ENCODE peak calls at places on chromosomes 6 and 20, in four cellular contexts. One of them, this sample, is unnamed.

GRCh38 chr20:58712116-58712822 is 19.7 kb downstream of the NPEPL1 start:
- DNase-seq in T-helper 2 cell: no peak
- DNase-seq in NCI-H1417 treated with DMSO at 0.1 percent for 48 hours: no peak
- DNase-seq in non-pigmented ciliary epithelial cell: no peak
- DNase-seq in this sample: no peak

GRCh38 chr20:33291830-33292355 is 8.9 kb downstream of the BPIFB1 start:
- DNase-seq in T-helper 2 cell: peak; percentile 47
- DNase-seq in NCI-H1417 treated with DMSO at 0.1 percent for 48 hours: no peak
- DNase-seq in non-pigmented ciliary epithelial cell: no peak
- DNase-seq in this sample: peak; percentile 59

GRCh38 chr20:50516935-50517816 is 7.0 kb downstream of the PTPN1 start:
- DNase-seq in T-helper 2 cell: no peak
- DNase-seq in NCI-H1417 treated with DMSO at 0.1 percent for 48 hours: no peak
- DNase-seq in non-pigmented ciliary epithelial cell: no peak
- DNase-seq in this sample: no peak

GRCh38 chr6:105981002-105981887 is 104.9 kb upstream of the PRDM1 start:
- DNase-seq in T-helper 2 cell: peak; percentile 32
- DNase-seq in NCI-H1417 treated with DMSO at 0.1 percent for 48 hours: no peak
- DNase-seq in non-pigmented ciliary epithelial cell: no peak
- DNase-seq in this sample: no peak

GRCh38 chr6:159761135-159761872 is 541 bp upstream of the ACAT2 start:
- DNase-seq in T-helper 2 cell: no peak
- DNase-seq in NCI-H1417 treated with DMSO at 0.1 percent for 48 hours: no peak
- DNase-seq in non-pigmented ciliary epithelial cell: no peak
- DNase-seq in this sample: no peak

GRCh38 chr6:135850882-135851281 is 619 bp upstream of the PDE7B start:
- DNase-seq in T-helper 2 cell: no peak
- DNase-seq in NCI-H1417 treated with DMSO at 0.1 percent for 48 hours: no peak
- DNase-seq in non-pigmented ciliary epithelial cell: no peak
- DNase-seq in this sample: no peak

GRCh38 chr6:64889144-64889543 is 817.9 kb downstream of the EYS start:
- DNase-seq in T-helper 2 cell: no peak
- DNase-seq in NCI-H1417 treated with DMSO at 0.1 percent for 48 hours: no peak
- DNase-seq in non-pigmented ciliary epithelial cell: no peak
- DNase-seq in this sample: no peak

GRCh38 chr6:38080349-38080748 is 260.8 kb downstream of the ZFAND3 start:
- DNase-seq in T-helper 2 cell: no peak
- DNase-seq in NCI-H1417 treated with DMSO at 0.1 percent for 48 hours: no peak
- DNase-seq in non-pigmented ciliary epithelial cell: no peak
- DNase-seq in this sample: no peak

GRCh38 chr20:48824830-48825550 is 2.8 kb downstream of the PREX1 start:
- DNase-seq in T-helper 2 cell: no peak
- DNase-seq in NCI-H1417 treated with DMSO at 0.1 percent for 48 hours: no peak
- DNase-seq in non-pigmented ciliary epithelial cell: no peak
- DNase-seq in this sample: no peak

GRCh38 chr20:20706285-20706684 is 6.2 kb downstream of the RALGAPA2 start:
- DNase-seq in T-helper 2 cell: no peak
- DNase-seq in NCI-H1417 treated with DMSO at 0.1 percent for 48 hours: no peak
- DNase-seq in non-pigmented ciliary epithelial cell: no peak
- DNase-seq in this sample: no peak